ENCODE peak calls at places on chromosomes 6 and 20, in seven cellular contexts. One of them, this sample, is unnamed. For H3K27me3, the result is how much of the 10 kb centered on the place peaks cover.

GRCh38 chr6:103236923-103237322 is 1622.8 kb downstream of the HACE1 start:
- DNase-seq in mesendoderm: peak
- DNase-seq in endodermal cell: no peak
- DNase-seq in spleen: no peak
- DNase-seq in mesenchymal stem cell: no peak
- DNase-seq in lung: no peak
- DNase-seq in colonic mucosa: no peak
- DNase-seq in this sample: no peak

GRCh38 chr6:44456070-44456965 is 68.8 kb downstream of the CDC5L start:
- DNase-seq in mesendoderm: peak
- DNase-seq in endodermal cell: peak
- DNase-seq in spleen: peak
- DNase-seq in mesenchymal stem cell: peak
- DNase-seq in lung: no peak
- DNase-seq in colonic mucosa: peak
- DNase-seq in this sample: no peak

GRCh38 chr6:159761135-159761872 is 541 bp upstream of the ACAT2 start:
- DNase-seq in mesendoderm: peak
- DNase-seq in endodermal cell: peak
- DNase-seq in spleen: peak
- DNase-seq in mesenchymal stem cell: peak
- DNase-seq in lung: no peak
- DNase-seq in colonic mucosa: peak
- DNase-seq in this sample: peak

GRCh38 chr6:41200296-41200900 is 551 bp downstream of the TREML2 start:
- DNase-seq in mesendoderm: peak
- DNase-seq in endodermal cell: peak
- DNase-seq in spleen: peak
- DNase-seq in mesenchymal stem cell: peak
- DNase-seq in lung: peak
- DNase-seq in colonic mucosa: no peak
- DNase-seq in this sample: no peak

GRCh38 chr20:10864076-10864672 is 190.4 kb upstream of the JAG1 start:
- DNase-seq in mesendoderm: no peak
- DNase-seq in endodermal cell: peak
- DNase-seq in spleen: no peak
- DNase-seq in mesenchymal stem cell: peak
- DNase-seq in lung: peak
- DNase-seq in colonic mucosa: peak
- DNase-seq in this sample: no peak

GRCh38 chr6:135692426-135692825 is 159.1 kb upstream of the PDE7B start:
- DNase-seq in mesendoderm: no peak
- DNase-seq in endodermal cell: no peak
- DNase-seq in spleen: no peak
- DNase-seq in mesenchymal stem cell: no peak
- DNase-seq in lung: no peak
- DNase-seq in colonic mucosa: no peak
- DNase-seq in this sample: no peak

GRCh38 chr6:4820704-4821276 is 44.6 kb downstream of the CDYL start:
- DNase-seq in mesendoderm: no peak
- DNase-seq in endodermal cell: no peak
- DNase-seq in spleen: no peak
- DNase-seq in mesenchymal stem cell: no peak
- DNase-seq in lung: no peak
- DNase-seq in colonic mucosa: no peak
- DNase-seq in this sample: no peak

GRCh38 chr6:155455766-155456165 is at the start of gene NOX3:
- DNase-seq in mesendoderm: peak
- DNase-seq in endodermal cell: no peak
- DNase-seq in spleen: no peak
- DNase-seq in mesenchymal stem cell: no peak
- DNase-seq in lung: no peak
- DNase-seq in colonic mucosa: no peak
- DNase-seq in this sample: no peak

GRCh38 chr6:110541701-110542309 is 65.4 kb upstream of the SLC22A16 start:
- DNase-seq in mesendoderm: no peak
- DNase-seq in endodermal cell: no peak
- DNase-seq in spleen: no peak
- DNase-seq in mesenchymal stem cell: peak
- DNase-seq in lung: no peak
- DNase-seq in colonic mucosa: no peak
- DNase-seq in this sample: no peak

GRCh38 chr6:110544472-110544871 is 68.1 kb upstream of the SLC22A16 start:
- DNase-seq in mesendoderm: no peak
- DNase-seq in endodermal cell: peak
- DNase-seq in spleen: no peak
- DNase-seq in mesenchymal stem cell: no peak
- DNase-seq in lung: no peak
- DNase-seq in colonic mucosa: no peak
- DNase-seq in this sample: no peak

GRCh38 chr6:110545081-110545872 is 68.9 kb upstream of the SLC22A16 start:
- DNase-seq in mesendoderm: no peak
- DNase-seq in endodermal cell: no peak
- DNase-seq in spleen: no peak
- DNase-seq in mesenchymal stem cell: no peak
- DNase-seq in lung: no peak
- DNase-seq in colonic mucosa: no peak
- DNase-seq in this sample: no peak

GRCh38 chr6:110542311-110543024 is 66.1 kb upstream of the SLC22A16 start:
- DNase-seq in mesendoderm: peak
- DNase-seq in endodermal cell: no peak
- DNase-seq in spleen: no peak
- DNase-seq in mesenchymal stem cell: peak
- DNase-seq in lung: no peak
- DNase-seq in colonic mucosa: no peak
- DNase-seq in this sample: no peak

DNA sequence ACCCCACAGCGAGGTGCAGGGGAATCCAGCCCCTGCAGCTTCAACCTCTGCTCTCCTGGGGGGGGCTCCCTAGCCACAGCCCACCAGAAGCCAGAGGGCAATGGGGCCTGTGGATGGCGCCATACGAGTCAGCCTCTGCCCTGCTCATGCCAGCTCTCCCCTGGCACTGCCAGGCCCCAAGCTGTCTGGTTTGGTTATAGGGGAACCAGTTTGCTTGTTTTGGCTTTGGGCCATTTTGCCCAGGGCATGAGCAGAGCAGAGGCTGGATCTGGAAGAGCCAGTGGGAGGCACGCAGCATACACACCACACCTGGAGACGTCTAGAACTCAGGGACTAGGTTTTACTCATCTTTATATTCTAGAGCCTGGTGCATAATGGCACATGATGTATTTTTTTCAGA is 66.7 kb upstream of the SLC22A16 start:
- DNase-seq in mesendoderm: no peak
- DNase-seq in endodermal cell: no peak
- DNase-seq in spleen: no peak
- DNase-seq in mesenchymal stem cell: no peak
- DNase-seq in lung: no peak
- DNase-seq in colonic mucosa: no peak
- DNase-seq in this sample: no peak
- H3K27ac ChIP-seq in mesendoderm: no peak
- H3K27ac ChIP-seq in endodermal cell: no peak
- H3K27ac ChIP-seq in spleen: no peak
- H3K27ac ChIP-seq in mesenchymal stem cell: no peak
- H3K27ac ChIP-seq in lung: no peak
- H3K27ac ChIP-seq in colonic mucosa: no peak
- H3K27ac ChIP-seq in this sample: peak

DNA sequence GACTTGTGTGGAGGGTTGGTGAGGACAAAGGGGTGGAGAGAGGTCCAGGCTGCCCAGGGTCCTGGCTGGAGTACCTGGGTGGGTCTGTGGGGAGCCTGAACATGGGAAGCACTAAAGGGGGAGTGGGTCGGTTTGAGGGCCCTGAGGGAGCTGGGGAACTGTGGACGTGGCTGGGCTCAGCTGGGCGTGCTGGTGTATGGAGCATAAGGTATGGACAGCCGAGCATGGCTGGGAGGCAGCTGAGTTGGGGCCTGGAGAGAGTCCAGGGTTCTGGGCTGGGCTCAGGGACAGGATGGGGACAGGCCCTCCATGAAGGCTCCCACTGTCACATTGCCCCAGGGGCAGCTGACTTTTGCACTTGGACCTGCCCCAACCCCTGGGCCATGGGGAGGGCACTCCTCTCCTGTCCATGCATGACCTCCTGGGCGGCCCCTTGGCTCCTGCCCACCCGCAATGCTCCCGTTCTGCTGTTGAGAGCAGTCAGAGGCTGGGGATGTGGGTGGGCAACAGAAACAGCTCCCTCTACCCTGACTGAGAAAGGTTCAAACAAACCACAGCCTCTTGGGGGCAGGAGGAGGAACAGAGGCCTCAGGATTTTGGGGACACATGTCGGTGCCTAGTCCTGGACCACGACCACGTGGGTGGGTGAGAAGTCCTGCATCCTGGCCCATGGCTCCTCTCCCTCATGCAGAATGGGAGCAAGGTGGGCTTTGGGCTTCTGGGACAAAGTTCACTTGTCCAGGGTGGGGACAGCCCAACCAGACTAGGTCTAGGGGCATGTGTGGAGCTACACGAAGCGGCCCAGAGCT is 4.5 kb downstream of the C20orf204 start:
- DNase-seq in mesendoderm: no peak
- DNase-seq in endodermal cell: no peak
- DNase-seq in spleen: peak
- DNase-seq in mesenchymal stem cell: no peak
- DNase-seq in lung: no peak
- DNase-seq in colonic mucosa: no peak
- DNase-seq in this sample: peak
- H3K27me3 ChIP-seq in mesendoderm: under half
- H3K27me3 ChIP-seq in endodermal cell: under half
- H3K27me3 ChIP-seq in spleen: under half
- H3K27me3 ChIP-seq in mesenchymal stem cell: half or more
- H3K27me3 ChIP-seq in lung: under half
- H3K27me3 ChIP-seq in colonic mucosa: under half
- H3K27me3 ChIP-seq in this sample: under half

GRCh38 chr20:21397341-21398108 is at the start of gene NKX2-4:
- DNase-seq in mesendoderm: no peak
- DNase-seq in endodermal cell: peak
- DNase-seq in spleen: no peak
- DNase-seq in mesenchymal stem cell: no peak
- DNase-seq in lung: no peak
- DNase-seq in colonic mucosa: no peak
- DNase-seq in this sample: no peak

GRCh38 chr20:21396921-21397340 is 395 bp downstream of the NKX2-4 start:
- DNase-seq in mesendoderm: no peak
- DNase-seq in endodermal cell: peak
- DNase-seq in spleen: no peak
- DNase-seq in mesenchymal stem cell: no peak
- DNase-seq in lung: no peak
- DNase-seq in colonic mucosa: no peak
- DNase-seq in this sample: no peak

GRCh38 chr20:21395039-21395665 is 2.2 kb downstream of the NKX2-4 start:
- DNase-seq in mesendoderm: no peak
- DNase-seq in endodermal cell: no peak
- DNase-seq in spleen: no peak
- DNase-seq in mesenchymal stem cell: no peak
- DNase-seq in lung: no peak
- DNase-seq in colonic mucosa: no peak
- DNase-seq in this sample: no peak

GRCh38 chr20:21395666-21396044 is 1.7 kb downstream of the NKX2-4 start:
- DNase-seq in mesendoderm: peak
- DNase-seq in endodermal cell: no peak
- DNase-seq in spleen: no peak
- DNase-seq in mesenchymal stem cell: peak
- DNase-seq in lung: no peak
- DNase-seq in colonic mucosa: no peak
- DNase-seq in this sample: no peak

DNA sequence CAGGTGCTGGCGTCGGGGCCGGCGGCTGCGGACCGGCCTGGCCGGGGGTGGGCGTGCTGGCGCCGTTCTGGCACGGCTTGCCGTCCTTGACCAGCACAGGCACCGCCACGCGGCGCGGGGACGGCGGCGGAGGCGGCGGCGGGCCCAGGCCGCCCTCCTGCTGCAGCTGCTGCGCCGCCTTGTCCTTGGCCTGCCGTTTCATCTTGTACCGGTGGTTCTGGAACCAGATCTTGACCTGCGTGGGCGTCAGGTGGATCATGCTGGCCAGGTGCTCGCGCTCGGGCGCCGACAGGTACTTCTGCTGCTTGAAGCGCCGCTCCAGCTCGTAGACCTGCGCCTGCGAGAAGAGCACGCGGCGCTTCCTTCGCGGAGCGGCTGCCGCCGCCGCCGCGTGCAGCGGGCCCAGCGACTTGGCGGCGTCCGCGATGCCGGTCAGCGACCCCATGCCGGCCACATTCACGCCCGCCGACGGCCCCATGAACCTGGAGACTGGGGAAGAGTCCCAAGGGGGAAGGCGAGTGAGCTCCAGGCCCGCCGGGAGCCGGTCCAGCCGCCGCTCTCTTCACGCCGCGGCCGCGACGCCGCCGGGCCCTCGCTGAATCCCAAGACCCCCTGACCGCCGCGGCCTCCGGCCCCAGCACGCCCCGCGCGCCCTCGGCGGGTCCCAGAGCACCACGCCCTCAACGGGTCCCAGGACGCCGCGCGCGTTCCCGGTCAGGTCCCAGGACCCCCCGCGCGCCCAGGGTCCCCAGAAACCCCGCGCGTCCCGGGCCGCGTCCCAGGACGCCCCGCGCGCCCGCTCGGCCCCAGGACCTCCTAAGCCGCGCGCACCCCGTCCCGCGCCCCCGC is 1.1 kb downstream of the NKX2-4 start:
- DNase-seq in mesendoderm: peak
- DNase-seq in endodermal cell: peak
- DNase-seq in spleen: no peak
- DNase-seq in mesenchymal stem cell: no peak
- DNase-seq in lung: no peak
- DNase-seq in colonic mucosa: no peak
- DNase-seq in this sample: no peak
- H3K27ac ChIP-seq in mesendoderm: no peak
- H3K27ac ChIP-seq in endodermal cell: no peak
- H3K27ac ChIP-seq in spleen: no peak
- H3K27ac ChIP-seq in mesenchymal stem cell: no peak
- H3K27ac ChIP-seq in lung: no peak
- H3K27ac ChIP-seq in colonic mucosa: no peak
- H3K27ac ChIP-seq in this sample: no peak

GRCh38 chr6:89131599-89131998 is 13.7 kb upstream of the SRSF12 start:
- DNase-seq in mesendoderm: no peak
- DNase-seq in endodermal cell: no peak
- DNase-seq in spleen: no peak
- DNase-seq in mesenchymal stem cell: no peak
- DNase-seq in lung: peak
- DNase-seq in colonic mucosa: no peak
- DNase-seq in this sample: no peak

GRCh38 chr6:89134723-89135122 is 11.1 kb upstream of the PM20D2 start:
- DNase-seq in mesendoderm: peak
- DNase-seq in endodermal cell: no peak
- DNase-seq in spleen: no peak
- DNase-seq in mesenchymal stem cell: no peak
- DNase-seq in lung: no peak
- DNase-seq in colonic mucosa: no peak
- DNase-seq in this sample: no peak

GRCh38 chr6:89132087-89132486 is 13.8 kb upstream of the PM20D2 start:
- DNase-seq in mesendoderm: no peak
- DNase-seq in endodermal cell: no peak
- DNase-seq in spleen: no peak
- DNase-seq in mesenchymal stem cell: no peak
- DNase-seq in lung: peak
- DNase-seq in colonic mucosa: no peak
- DNase-seq in this sample: no peak

GRCh38 chr6:89138173-89138572 is 7.7 kb upstream of the PM20D2 start:
- DNase-seq in mesendoderm: no peak
- DNase-seq in endodermal cell: no peak
- DNase-seq in spleen: no peak
- DNase-seq in mesenchymal stem cell: no peak
- DNase-seq in lung: no peak
- DNase-seq in colonic mucosa: no peak
- DNase-seq in this sample: no peak

DNA sequence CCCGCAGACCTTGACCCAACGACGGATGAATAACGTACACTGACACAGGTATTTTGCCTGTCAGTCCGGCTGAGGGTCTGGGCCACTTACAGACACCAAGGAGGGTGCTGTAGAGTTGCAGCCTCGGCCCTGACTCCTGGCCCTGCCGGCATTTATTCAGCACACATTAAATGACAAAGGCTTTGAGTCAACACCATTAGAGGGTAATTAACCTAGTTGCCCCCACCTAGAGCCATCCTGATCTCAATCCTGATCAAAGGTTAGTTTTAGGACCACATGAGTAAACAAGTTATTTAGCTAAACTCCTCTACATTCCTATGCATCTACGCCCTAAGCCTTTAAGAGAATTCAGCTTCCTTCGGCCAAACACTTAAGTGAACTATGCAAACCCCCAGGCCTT is 11.9 kb upstream of the PM20D2 start:
- DNase-seq in mesendoderm: peak
- DNase-seq in endodermal cell: peak
- DNase-seq in spleen: no peak
- DNase-seq in mesenchymal stem cell: no peak
- DNase-seq in lung: peak
- DNase-seq in colonic mucosa: no peak
- DNase-seq in this sample: no peak
- H3K27me3 ChIP-seq in mesendoderm: under half
- H3K27me3 ChIP-seq in endodermal cell: under half
- H3K27me3 ChIP-seq in spleen: under half
- H3K27me3 ChIP-seq in mesenchymal stem cell: under half
- H3K27me3 ChIP-seq in lung: under half
- H3K27me3 ChIP-seq in colonic mucosa: under half
- H3K27me3 ChIP-seq in this sample: under half

This sample was measured in suprapubic skin.